ENCODE peak calls at places on chromosomes 11 and 22, in four cellular contexts. One of them, this sample, is unnamed.

GRCh38 chr11:86180415-86180814 is 64.1 kb upstream of the EED start:
- DNase-seq in psoas muscle: no peak
- DNase-seq in CD8-positive, alpha-beta memory T cell: no peak
- DNase-seq in choroid plexus epithelial cell: no peak
- DNase-seq in this sample: no peak

GRCh38 chr22:22210375-22210774 is 34.2 kb upstream of the VPREB1 start:
- DNase-seq in psoas muscle: no peak
- DNase-seq in CD8-positive, alpha-beta memory T cell: peak; percentile 51
- DNase-seq in choroid plexus epithelial cell: peak; percentile 58
- DNase-seq in this sample: no peak

GRCh38 chr11:26951849-26952515 is 41.9 kb upstream of the FIBIN start:
- DNase-seq in psoas muscle: no peak
- DNase-seq in choroid plexus epithelial cell: no peak
- DNase-seq in CD8-positive, alpha-beta memory T cell: no peak
- DNase-seq in this sample: no peak

GRCh38 chr11:10233581-10233980 is 60.4 kb downstream of the SBF2 start:
- DNase-seq in CD8-positive, alpha-beta memory T cell: no peak
- DNase-seq in psoas muscle: no peak
- DNase-seq in choroid plexus epithelial cell: peak; percentile 73
- DNase-seq in this sample: no peak

GRCh38 chr11:83192846-83193245 is 666 bp upstream of the ANKRD42 start:
- DNase-seq in psoas muscle: no peak
- DNase-seq in choroid plexus epithelial cell: peak; percentile 53
- DNase-seq in CD8-positive, alpha-beta memory T cell: no peak
- DNase-seq in this sample: no peak

GRCh38 chr11:116948375-116948774 is 111.0 kb upstream of the APOA1 start:
- DNase-seq in psoas muscle: no peak
- DNase-seq in choroid plexus epithelial cell: peak; percentile 43
- DNase-seq in CD8-positive, alpha-beta memory T cell: no peak
- DNase-seq in this sample: peak; percentile 66

GRCh38 chr11:132802932-132803331 is 729.4 kb downstream of the OPCML start:
- DNase-seq in psoas muscle: no peak
- DNase-seq in choroid plexus epithelial cell: no peak
- DNase-seq in CD8-positive, alpha-beta memory T cell: no peak
- DNase-seq in this sample: no peak

GRCh38 chr22:49034836-49035817 is 792.5 kb downstream of the BRD1 start:
- DNase-seq in psoas muscle: no peak
- DNase-seq in choroid plexus epithelial cell: no peak
- DNase-seq in CD8-positive, alpha-beta memory T cell: peak; percentile 37
- DNase-seq in this sample: no peak

GRCh38 chr11:47907499-47907898 is 59.3 kb upstream of the NUP160 start:
- DNase-seq in CD8-positive, alpha-beta memory T cell: no peak
- DNase-seq in choroid plexus epithelial cell: peak; percentile 54
- DNase-seq in psoas muscle: no peak
- DNase-seq in this sample: no peak

GRCh38 chr22:31870890-31871289 is 73.4 kb upstream of the YWHAH start:
- DNase-seq in choroid plexus epithelial cell: peak; percentile 81
- DNase-seq in psoas muscle: no peak
- DNase-seq in CD8-positive, alpha-beta memory T cell: no peak
- DNase-seq in this sample: no peak

GRCh38 chr11:44618561-44619425 is 53.3 kb downstream of the CD82 start:
- DNase-seq in CD8-positive, alpha-beta memory T cell: peak; percentile 23
- DNase-seq in choroid plexus epithelial cell: no peak
- DNase-seq in psoas muscle: no peak
- DNase-seq in this sample: no peak

GRCh38 chr11:69918938-69919650 is 99.9 kb upstream of the FGF3 start:
- DNase-seq in choroid plexus epithelial cell: peak; percentile 70
- DNase-seq in psoas muscle: peak; percentile 82
- DNase-seq in CD8-positive, alpha-beta memory T cell: peak; percentile 68
- DNase-seq in this sample: peak; percentile 61

GRCh38 chr11:69359735-69360470 is 65.9 kb downstream of the MYEOV start:
- DNase-seq in psoas muscle: no peak
- DNase-seq in CD8-positive, alpha-beta memory T cell: peak; percentile 8
- DNase-seq in choroid plexus epithelial cell: peak; percentile 69
- DNase-seq in this sample: no peak

GRCh38 chr11:59463176-59463575 is 6.4 kb downstream of the OR4D6 start:
- DNase-seq in CD8-positive, alpha-beta memory T cell: no peak
- DNase-seq in choroid plexus epithelial cell: peak; percentile 24
- DNase-seq in psoas muscle: no peak
- DNase-seq in this sample: no peak

GRCh38 chr11:78156081-78156844 is 16.8 kb upstream of the ALG8 start:
- DNase-seq in choroid plexus epithelial cell: no peak
- DNase-seq in CD8-positive, alpha-beta memory T cell: no peak
- DNase-seq in psoas muscle: no peak
- DNase-seq in this sample: no peak

GRCh38 chr11:132202621-132203020 is 832.2 kb downstream of the NTM start:
- DNase-seq in CD8-positive, alpha-beta memory T cell: no peak
- DNase-seq in psoas muscle: no peak
- DNase-seq in choroid plexus epithelial cell: peak; percentile 14
- DNase-seq in this sample: no peak

GRCh38 chr11:127656266-127656879 is 655.8 kb upstream of the KIRREL3 start:
- DNase-seq in CD8-positive, alpha-beta memory T cell: no peak
- DNase-seq in choroid plexus epithelial cell: no peak
- DNase-seq in psoas muscle: no peak
- DNase-seq in this sample: no peak

GRCh38 chr11:117870176-117870952 is 6.1 kb downstream of the FXYD6 start:
- DNase-seq in psoas muscle: no peak
- DNase-seq in CD8-positive, alpha-beta memory T cell: no peak
- DNase-seq in choroid plexus epithelial cell: no peak
- DNase-seq in this sample: no peak

GRCh38 chr11:134363161-134363560 is 31.4 kb downstream of the GLB1L2 start:
- DNase-seq in psoas muscle: no peak
- DNase-seq in CD8-positive, alpha-beta memory T cell: peak; percentile 35
- DNase-seq in choroid plexus epithelial cell: no peak
- DNase-seq in this sample: no peak

GRCh38 chr22:26053737-26054316 is 115.4 kb upstream of the SEZ6L start:
- DNase-seq in CD8-positive, alpha-beta memory T cell: no peak
- DNase-seq in psoas muscle: no peak
- DNase-seq in choroid plexus epithelial cell: no peak
- DNase-seq in this sample: no peak

GRCh38 chr11:68406318-68407313 is 53.9 kb upstream of the PPP6R3 start:
- DNase-seq in CD8-positive, alpha-beta memory T cell: no peak
- DNase-seq in psoas muscle: no peak
- DNase-seq in choroid plexus epithelial cell: no peak
- DNase-seq in this sample: no peak

GRCh38 chr11:77502501-77502900 is 28.6 kb upstream of the PAK1 start:
- DNase-seq in psoas muscle: no peak
- DNase-seq in CD8-positive, alpha-beta memory T cell: no peak
- DNase-seq in choroid plexus epithelial cell: no peak
- DNase-seq in this sample: no peak

This sample was measured in LoVo.